ENCODE peak calls at places on chromosomes 5 and 9, in seven cellular contexts. U is stomach, C is cardiac muscle cell, B is mesenteric fat pad, J is RKO, D is Kasumi-1, O is SK-MEL-5. T is an unnamed sample.
A peak's percentile ranks its signal among the peaks of the same experiment; 100 is the strongest.

GRCh38 chr9:127248241-127248640 is 16.3 kb upstream of the GARNL3 start:
- DNase-seq in U (no peak), C (no peak), B (no peak), J (no peak), D (no peak), O (no peak), T (no peak)

GRCh38 chr9:136759436-136760325 is 1.6 kb upstream of the LCN8 start:
- DNase-seq in U (no peak), C (no peak), B (no peak), J (no peak), D (no peak), O (no peak), T (no peak)

GRCh38 chr9:33718987-33719386 is 76.4 kb upstream of the PRSS3 start:
- DNase-seq in U (no peak), C (peak; percentile 54), B (no peak), J (peak; percentile 22), D (peak; percentile 15), O (no peak), T (no peak)

GRCh38 chr5:98796197-98796972 is 22.9 kb downstream of the RGMB start:
- DNase-seq in U (no peak), C (peak; percentile 66), B (no peak), J (peak; percentile 83), D (peak; percentile 58), O (peak; percentile 74), T (peak; percentile 49)

GRCh38 chr5:91281409-91281808 is 101.7 kb downstream of the ARRDC3 start:
- DNase-seq in U (no peak), C (peak; percentile 69), B (no peak), J (peak; percentile 70), D (no peak), O (no peak), T (peak; percentile 93)

GRCh38 chr9:79129865-79130480 is 441.8 kb upstream of the TLE4 start:
- DNase-seq in U (peak; percentile 57), C (peak; percentile 72), B (no peak), J (peak; percentile 47), D (peak; percentile 43), O (peak; percentile 61), T (no peak)

GRCh38 chr9:4081549-4081895 is 218.3 kb downstream of the GLIS3 start:
- DNase-seq in U (no peak), C (no peak), B (no peak), J (no peak), D (no peak), O (no peak), T (no peak)

GRCh38 chr9:125433461-125434001 is 171.9 kb downstream of the GAPVD1 start:
- DNase-seq in U (no peak), C (peak; percentile 22), B (peak; percentile 57), J (no peak), D (no peak), O (no peak), T (no peak)

GRCh38 chr5:2009986-2010914 is 127.5 kb upstream of the IRX4 start:
- DNase-seq in U (no peak), C (no peak), B (peak; percentile 74), J (no peak), D (no peak), O (no peak), T (no peak)

GRCh38 chr5:103669615-103670014 is 107.0 kb upstream of the NUDT12 start:
- DNase-seq in U (no peak), C (no peak), B (no peak), J (no peak), D (no peak), O (no peak), T (no peak)

GRCh38 chr5:40441733-40442132 is 238.0 kb upstream of the PTGER4 start:
- DNase-seq in U (no peak), C (no peak), B (no peak), J (no peak), D (no peak), O (no peak), T (no peak)

GRCh38 chr5:39657943-39658342 is 233.2 kb upstream of the DAB2 start:
- DNase-seq in U (no peak), C (no peak), B (no peak), J (no peak), D (no peak), O (no peak), T (no peak)

GRCh38 chr5:167549763-167550162 is 741.7 kb upstream of the WWC1 start:
- DNase-seq in U (no peak), C (no peak), B (no peak), J (no peak), D (no peak), O (no peak), T (no peak)

GRCh38 chr9:36191290-36191645 is 547 bp downstream of the CLTA start:
- DNase-seq in U (peak; percentile 35), C (peak; percentile 41), B (no peak), J (peak; percentile 28), D (peak; percentile 24), O (no peak), T (no peak)

GRCh38 chr5:52134013-52134650 is 653.6 kb upstream of the ITGA1 start:
- DNase-seq in U (no peak), C (no peak), B (no peak), J (no peak), D (peak; percentile 78), O (no peak), T (no peak)

GRCh38 chr5:90638878-90639277 is 80.3 kb downstream of the ADGRV1 start:
- DNase-seq in U (no peak), C (no peak), B (no peak), J (no peak), D (no peak), O (peak; percentile 2), T (no peak)

GRCh38 chr5:107764976-107765684 is 94.4 kb upstream of the EFNA5 start:
- DNase-seq in U (no peak), C (no peak), B (no peak), J (no peak), D (no peak), O (no peak), T (no peak)

GRCh38 chr5:108168915-108169314 is 213.0 kb downstream of the FBXL17 start:
- DNase-seq in U (no peak), C (peak; percentile 8), B (no peak), J (no peak), D (no peak), O (peak; percentile 85), T (no peak)

GRCh38 chr5:9955586-9955985 is 294.1 kb downstream of the ATPSCKMT start:
- DNase-seq in U (no peak), C (no peak), B (no peak), J (no peak), D (no peak), O (no peak), T (no peak)

GRCh38 chr9:133201424-133202144 is 7.5 kb downstream of the OBP2B start:
- DNase-seq in U (peak; percentile 14), C (no peak), B (peak; percentile 77), J (no peak), D (no peak), O (no peak), T (no peak)

GRCh38 chr5:149831492-149831891 is 101.4 kb downstream of the PPARGC1B start:
- DNase-seq in U (no peak), C (no peak), B (no peak), J (no peak), D (no peak), O (no peak), T (peak; percentile 7)

GRCh38 chr5:11251242-11251641 is 490.2 kb upstream of the DAP start:
- DNase-seq in U (no peak), C (no peak), B (no peak), J (no peak), D (no peak), O (no peak), T (peak; percentile 51)

GRCh38 chr9:114861922-114862605 is 56.2 kb upstream of the TNFSF15 start:
- DNase-seq in U (no peak), C (no peak), B (no peak), J (no peak), D (no peak), O (no peak), T (no peak)

GRCh38 chr9:88313364-88314220 is 74.7 kb upstream of the SPIN1 start:
- DNase-seq in U (no peak), C (no peak), B (no peak), J (no peak), D (no peak), O (no peak), T (no peak)

GRCh38 chr5:96142786-96143434 is 181.3 kb upstream of the ELL2 start:
- DNase-seq in U (no peak), C (peak; percentile 32), B (no peak), J (no peak), D (no peak), O (no peak), T (no peak)

GRCh38 chr9:35051069-35051967 is 21.1 kb downstream of the VCP start:
- DNase-seq in U (peak; percentile 45), C (peak; percentile 75), B (peak; percentile 4), J (peak; percentile 41), D (peak; percentile 62), O (peak; percentile 71), T (peak; percentile 25)

GRCh38 chr5:135322271-135322670 is 76.8 kb downstream of the MACROH2A1 start:
- DNase-seq in U (no peak), C (no peak), B (no peak), J (no peak), D (no peak), O (no peak), T (no peak)

GRCh38 chr9:130927338-130927737 is 11.7 kb downstream of the FIBCD1 start:
- DNase-seq in U (no peak), C (no peak), B (no peak), J (no peak), D (no peak), O (no peak), T (no peak)

GRCh38 chr5:151949909-151950308 is 25.3 kb upstream of the GLRA1 start:
- DNase-seq in U (no peak), C (no peak), B (no peak), J (no peak), D (no peak), O (no peak), T (no peak)

GRCh38 chr9:36798350-36799065 is 225.8 kb downstream of the MELK start:
- DNase-seq in U (no peak), C (no peak), B (peak; percentile 57), J (no peak), D (no peak), O (peak; percentile 71), T (no peak)